ENCODE peak calls at places on chromosomes 12 and 14, in ten cellular contexts. U is cardiac muscle cell, D is sigmoid colon, L is hepatocyte, E is omental fat pad, Q is endodermal cell, H is NB4, X is astrocyte, C is cardiac fibroblast, B is AG10803. R is an unnamed sample.

GRCh38 chr12:105955976-105956375 is 182.8 kb downstream of the NUAK1 start:
- DNase-seq in U (no peak), D (no peak), L (no peak), E (no peak), Q (no peak), H (no peak), X (no peak), C (no peak), B (no peak), R (no peak)

GRCh38 chr12:86660488-86661171 is 404.4 kb upstream of the MGAT4C start:
- DNase-seq in U (no peak), D (no peak), L (no peak), E (no peak), Q (no peak), H (no peak), X (peak; percentile 63), C (peak; percentile 5), B (no peak), R (peak; percentile 18)

GRCh38 chr12:77720258-77720657 is 110.4 kb upstream of the NAV3 start:
- DNase-seq in U (no peak), D (no peak), L (no peak), E (no peak), Q (no peak), H (no peak), X (no peak), C (no peak), B (no peak), R (peak; percentile 1)

GRCh38 chr14:91889477-91890211 is 22.3 kb upstream of the TC2N start:
- DNase-seq in U (no peak), D (peak; percentile 78), L (no peak), E (no peak), Q (no peak), H (no peak), X (no peak), C (no peak), B (no peak), R (no peak)

GRCh38 chr12:27015730-27016076 is 1.5 kb upstream of the TM7SF3 start:
- DNase-seq in U (peak; percentile 28), D (no peak), L (peak; percentile 21), E (no peak), Q (no peak), H (peak; percentile 87), X (peak; percentile 18), C (peak; percentile 75), B (peak; percentile 47), R (no peak)

GRCh38 chr14:23245282-23245681 is 7.5 kb downstream of the RNF212B start:
- DNase-seq in U (no peak), D (no peak), L (peak; percentile 30), E (no peak), Q (no peak), H (no peak), X (no peak), C (no peak), B (no peak), R (peak; percentile 73)

GRCh38 chr12:3568695-3569094 is 77.7 kb downstream of the PRMT8 start:
- DNase-seq in U (no peak), D (no peak), L (no peak), E (no peak), Q (peak; percentile 33), H (no peak), X (no peak), C (no peak), B (no peak), R (no peak)

GRCh38 chr12:92955997-92956663 is 27.0 kb upstream of the EEA1 start:
- DNase-seq in U (no peak), D (no peak), L (no peak), E (no peak), Q (no peak), H (no peak), X (peak; percentile 86), C (peak; percentile 89), B (peak; percentile 78), R (peak; percentile 91)

GRCh38 chr14:76050797-76051392 is 65.3 kb downstream of the IFT43 start:
- DNase-seq in U (peak; percentile 63), D (no peak), L (peak; percentile 79), E (no peak), Q (peak; percentile 86), H (peak; percentile 66), X (peak; percentile 18), C (peak; percentile 77), B (peak; percentile 66), R (peak; percentile 1)

GRCh38 chr12:66900616-66901015 is 221.7 kb upstream of the GRIP1 start:
- DNase-seq in U (no peak), D (no peak), L (no peak), E (no peak), Q (no peak), H (no peak), X (no peak), C (no peak), B (no peak), R (no peak)

GRCh38 chr14:60657609-60657983 is 8.3 kb upstream of the SIX1 start:
- DNase-seq in U (no peak), D (no peak), L (peak; percentile 8), E (no peak), Q (peak; percentile 67), H (no peak), X (no peak), C (no peak), B (no peak), R (no peak)

GRCh38 chr12:113658030-113658655 is 186.5 kb upstream of the LHX5 start:
- DNase-seq in U (no peak), D (no peak), L (no peak), E (no peak), Q (no peak), H (no peak), X (no peak), C (peak; percentile 1), B (peak; percentile 2), R (no peak)

GRCh38 chr12:96240656-96241055 is 46.5 kb downstream of the ELK3 start:
- DNase-seq in U (no peak), D (peak; percentile 52), L (no peak), E (no peak), Q (no peak), H (no peak), X (peak; percentile 65), C (no peak), B (peak; percentile 72), R (no peak)

DNA sequence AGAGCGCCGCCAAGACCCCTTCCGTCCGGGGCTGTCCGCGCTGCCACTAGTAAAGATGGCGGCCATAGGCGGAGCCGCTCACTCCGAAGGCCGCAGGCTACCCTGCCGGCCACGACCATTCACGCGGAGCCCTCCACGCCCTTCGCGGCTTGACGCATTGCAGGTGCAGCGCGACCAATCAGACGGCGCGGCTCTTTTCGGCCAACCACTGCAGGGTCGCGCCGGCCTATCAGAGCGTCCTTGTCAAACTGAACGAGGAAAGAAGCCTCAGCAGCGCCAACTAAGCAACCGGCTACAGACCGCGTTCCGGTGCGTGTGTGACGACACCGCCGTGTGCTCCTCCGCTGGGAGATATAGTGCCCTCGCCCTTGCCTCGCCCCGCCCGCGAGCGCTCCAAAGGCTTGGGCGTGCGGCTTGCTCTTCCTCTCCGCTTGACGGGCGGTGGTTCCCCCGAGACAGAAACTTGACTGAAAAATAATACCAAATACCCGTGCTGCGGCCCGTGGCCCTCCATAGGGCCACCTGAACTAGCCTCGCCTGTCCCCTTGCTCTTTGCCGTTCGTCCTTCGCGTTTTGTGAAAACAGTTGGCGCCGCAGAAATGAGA is 13.6 kb upstream of the CALM1 start:
- DNase-seq in U (peak; percentile 100), D (peak; percentile 100), L (peak; percentile 100), E (peak; percentile 96), Q (peak; percentile 100), H (peak; percentile 100), X (peak; percentile 99), C (peak; percentile 100), B (peak; percentile 100), R (peak; percentile 94)
- TF ChIP-seq CTCF in U (peak; percentile 12), D (no peak), L (no peak), E (no peak), Q (peak; percentile 36), H (peak; percentile 0), X (no peak), C (no peak), B (no peak), R (no peak)

DNA sequence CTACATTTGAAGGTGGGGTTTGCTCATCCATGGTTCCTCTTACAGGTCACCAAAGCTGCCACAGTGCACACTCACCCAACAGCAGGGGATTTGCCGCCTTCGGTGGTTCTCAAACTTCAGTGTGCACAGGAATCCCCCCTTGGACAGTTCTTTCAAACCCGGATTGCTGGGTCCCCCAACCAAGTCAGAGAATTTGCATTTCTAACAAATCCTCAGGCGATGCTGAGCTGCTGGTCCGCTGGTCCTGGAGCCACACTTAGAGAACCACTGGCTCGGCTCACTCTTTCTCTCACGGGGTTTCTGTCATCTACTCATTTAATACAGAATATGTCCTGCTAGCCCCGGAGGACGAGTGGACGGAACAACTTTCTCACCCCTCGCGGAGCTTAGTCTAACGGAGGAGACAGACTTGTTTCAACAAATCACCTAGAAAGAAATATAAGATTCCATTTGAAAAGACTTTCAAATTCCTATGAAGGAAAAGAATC is 24.1 kb upstream of the ZFP36L1 start:
- DNase-seq in U (no peak), D (no peak), L (no peak), E (no peak), Q (no peak), H (no peak), X (no peak), C (no peak), B (no peak), R (no peak)
- TF ChIP-seq CTCF in U (no peak), D (no peak), L (no peak), E (no peak), Q (no peak), H (no peak), X (no peak), C (no peak), B (no peak), R (no peak)

DNA sequence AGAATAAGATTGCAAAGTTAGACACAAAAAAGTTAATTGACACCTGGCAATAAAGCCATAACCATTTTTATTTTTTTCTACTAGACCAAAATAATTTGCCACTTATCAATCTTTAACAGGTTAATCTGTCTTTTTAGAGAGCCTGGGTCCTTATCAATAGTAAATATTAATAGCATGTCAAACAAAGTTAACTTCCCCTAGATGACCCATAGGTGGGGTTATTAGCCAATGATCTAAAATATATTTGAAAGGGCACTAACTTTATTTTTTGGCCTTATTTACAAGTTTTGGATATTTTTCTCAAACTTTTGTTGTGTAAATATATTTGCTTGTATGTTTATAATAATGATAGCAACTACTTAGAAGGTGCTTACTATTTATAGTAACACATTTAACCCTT is 3.9 kb downstream of the ANKRD33 start:
- DNase-seq in U (no peak), D (no peak), L (no peak), E (no peak), Q (no peak), H (peak; percentile 30), X (no peak), C (peak; percentile 53), B (peak; percentile 48), R (no peak)
- TF ChIP-seq CTCF in U (peak; percentile 39), D (no peak), L (peak; percentile 47), E (no peak), Q (peak; percentile 61), H (no peak), X (peak; percentile 6), C (peak; percentile 30), B (peak; percentile 60), R (peak; percentile 47)

DNA sequence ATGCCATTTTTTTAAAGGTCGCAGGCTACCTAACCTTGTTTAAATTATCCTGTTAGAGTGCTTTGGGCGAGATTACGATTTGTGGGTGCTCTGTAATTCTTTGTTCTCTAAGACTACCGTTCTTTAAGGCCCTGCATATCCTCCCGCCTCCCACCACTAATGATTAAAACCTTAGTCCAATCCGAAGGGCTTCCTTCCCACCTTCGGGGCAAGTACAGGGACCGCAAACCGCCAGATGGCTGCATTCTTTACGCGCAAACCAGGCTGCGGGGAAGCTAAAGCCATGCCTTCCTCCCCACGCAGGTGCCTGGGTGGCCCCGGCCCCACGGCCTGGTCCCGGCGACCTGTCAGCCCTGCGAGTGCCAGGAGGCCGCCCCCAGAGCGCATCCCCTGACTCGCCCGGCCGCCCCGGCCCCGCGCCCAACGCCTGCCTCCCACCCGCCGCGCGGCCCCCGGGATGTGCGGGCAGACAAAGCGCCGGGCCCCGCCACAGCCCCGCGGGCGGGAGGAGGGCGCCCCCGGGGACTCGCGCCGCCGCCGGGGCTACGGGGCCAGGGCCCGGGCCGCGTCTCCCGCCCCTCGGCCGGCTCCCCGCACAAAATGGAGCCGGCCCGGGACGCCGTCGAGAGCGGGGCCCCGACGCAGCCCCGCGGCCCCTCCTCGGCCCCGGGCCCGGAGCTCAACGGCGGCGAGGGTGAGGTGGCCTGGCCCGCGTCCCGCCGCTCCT is 672 bp downstream of the NFYB start:
- DNase-seq in U (peak; percentile 51), D (peak; percentile 78), L (peak; percentile 46), E (no peak), Q (peak; percentile 78), H (peak; percentile 84), X (peak; percentile 76), C (peak; percentile 41), B (peak; percentile 75), R (no peak)
- TF ChIP-seq CTCF in U (no peak), D (no peak), L (no peak), E (no peak), Q (no peak), H (no peak), X (no peak), C (no peak), B (no peak), R (no peak)

R was measured in epithelial cell of proximal tubule.